ENCODE peak calls at places on chromosomes 16 and 17, in four cellular contexts. Q is osteocyte, E is cardiac fibroblast, I is AG04450. F is an unnamed sample.

GRCh38 chr17:35674552-35674951 is 56.9 kb upstream of the RASL10B start:
- DNase-seq in E (no peak), Q (no peak), I (no peak), F (no peak)

GRCh38 chr17:50620848-50621247 is 13.8 kb upstream of the ABCC3 start:
- DNase-seq in Q (no peak), E (no peak), I (no peak), F (no peak)

GRCh38 chr17:43211480-43212402 is at the start of gene TMEM106A:
- DNase-seq in Q (peak), E (peak), I (peak), F (peak)

GRCh38 chr17:36608794-36609497 is 7.6 kb downstream of the MRM1 start:
- DNase-seq in E (peak), Q (no peak), I (peak), F (peak)

GRCh38 chr17:8611135-8611534 is 19.4 kb downstream of the MYH10 start:
- DNase-seq in I (no peak), E (peak), Q (no peak), F (no peak)

GRCh38 chr16:2483939-2484897 is 9.3 kb downstream of the TBC1D24 start:
- DNase-seq in I (no peak), Q (no peak), E (no peak), F (no peak)

GRCh38 chr17:79732804-79733691 is 2.3 kb downstream of the ENPP7 start:
- DNase-seq in E (no peak), Q (no peak), I (no peak), F (no peak)

GRCh38 chr17:32929288-32929574 is 1.3 kb downstream of the TMEM98 start:
- DNase-seq in Q (no peak), I (no peak), E (peak), F (no peak)

GRCh38 chr17:7043544-7044268 is at the start of gene SLC16A11:
- DNase-seq in E (peak), I (no peak), Q (no peak), F (no peak)

GRCh38 chr17:10697092-10698081 is at the start of the genes ADPRM and SCO1:
- DNase-seq in E (peak), I (peak), Q (peak), F (peak)

GRCh38 chr17:80008383-80008840 is 27.3 kb downstream of the TBC1D16 start:
- DNase-seq in I (no peak), E (peak), Q (no peak), F (no peak)

GRCh38 chr17:38702900-38703741 is 2.0 kb upstream of the MLLT6 start:
- DNase-seq in E (no peak), I (no peak), Q (no peak), F (no peak)

DNA sequence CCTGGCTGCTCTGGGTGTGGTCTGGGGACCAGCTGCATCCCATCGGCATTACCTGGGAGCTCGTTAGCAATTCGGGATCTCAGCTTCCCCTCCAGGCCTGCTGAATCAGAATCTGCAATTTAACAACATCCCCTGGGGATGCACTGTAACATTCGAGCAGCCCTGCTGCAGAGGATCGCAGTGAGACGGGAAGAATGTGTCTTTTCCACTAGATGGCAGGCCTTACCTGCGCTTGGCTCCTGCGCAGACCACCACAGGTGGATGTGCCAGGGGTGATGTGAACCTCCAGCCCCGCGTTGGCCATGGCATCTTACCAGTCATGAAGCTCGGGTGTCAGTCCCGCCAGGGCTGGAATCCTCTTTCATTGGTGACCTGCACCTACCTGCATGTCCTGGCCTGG is 209.9 kb downstream of the PRKCB start:
- DNase-seq in I (no peak), Q (no peak), E (no peak), F (no peak)
- TF ChIP-seq CTCF in I (no peak), Q (peak), E (no peak), F (no peak)

DNA sequence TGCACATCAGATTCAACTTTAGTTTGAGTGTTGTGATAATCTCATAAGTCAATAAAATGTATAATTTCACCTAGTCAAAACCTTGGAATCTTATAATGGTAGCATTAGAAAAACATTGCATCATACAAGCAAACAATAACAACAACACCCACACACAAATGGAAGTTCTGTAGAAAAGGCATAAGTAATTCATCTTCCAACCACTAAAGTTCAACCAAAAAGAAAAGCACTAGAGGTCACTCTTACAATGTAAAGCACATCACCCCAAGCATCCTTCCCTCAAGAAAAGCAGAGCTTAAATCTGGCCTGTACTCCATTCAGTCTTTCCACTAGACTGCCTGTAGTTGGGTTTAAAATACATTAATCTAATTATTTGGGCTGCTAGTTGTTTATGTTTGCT is 1.8 kb downstream of the CNTNAP4 start:
- DNase-seq in Q (no peak), E (peak), I (no peak), F (no peak)
- TF ChIP-seq CTCF in Q (no peak), E (peak), I (peak), F (no peak)

GRCh38 chr16:67667434-67667816 is 811 bp downstream of the C16orf86 start:
- DNase-seq in I (no peak), E (no peak), Q (no peak), F (no peak)

GRCh38 chr16:67666538-67667433 is at the start of the genes C16orf86 and ENKD1:
- DNase-seq in I (no peak), Q (peak), E (peak), F (peak)

GRCh38 chr16:67669499-67670101 is 3.0 kb downstream of the C16orf86 start:
- DNase-seq in I (no peak), E (no peak), Q (no peak), F (no peak)

GRCh38 chr16:67667817-67668494 is 1.3 kb downstream of the C16orf86 start:
- DNase-seq in Q (peak), I (peak), E (peak), F (peak)

GRCh38 chr16:67668495-67669157 is 2.0 kb downstream of the C16orf86 start:
- DNase-seq in Q (no peak), E (no peak), I (no peak), F (no peak)
- TF ChIP-seq CTCF in Q (no peak), E (peak), I (peak), F (peak)

DNA sequence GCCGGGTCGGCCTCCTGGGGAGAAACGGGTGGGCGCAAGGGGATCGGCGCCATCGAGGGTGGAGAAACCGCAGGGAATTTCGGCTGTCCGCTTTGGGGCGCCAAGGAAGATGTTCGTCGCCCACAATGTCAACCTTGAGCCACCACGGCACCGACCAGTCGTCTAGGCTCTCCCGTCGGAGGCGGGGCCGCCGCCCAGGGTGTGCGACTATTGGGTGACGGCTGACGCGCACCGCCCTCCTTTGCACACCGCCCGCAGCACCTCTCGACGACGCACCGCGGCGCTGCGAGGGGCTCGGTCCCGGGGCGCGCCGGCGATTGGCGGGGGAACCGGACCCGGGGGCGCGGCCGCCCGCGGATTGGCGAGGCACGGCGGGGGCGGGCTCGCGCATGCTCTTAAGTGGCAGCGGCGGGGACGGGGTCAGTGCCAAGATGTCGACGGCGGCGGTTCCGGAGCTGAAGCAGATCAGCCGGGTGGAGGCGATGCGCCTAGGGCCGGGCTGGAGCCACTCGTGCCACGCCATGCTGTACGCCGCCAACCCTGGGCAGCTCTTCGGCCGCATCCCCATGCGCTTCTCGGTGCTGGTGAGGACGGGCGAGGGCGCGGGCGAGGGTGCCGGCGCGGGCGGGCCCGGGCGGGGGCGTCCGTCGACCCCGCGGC is at the start of gene NUDT16L1:
- DNase-seq in Q (peak), I (peak), E (peak), F (peak)
- TF ChIP-seq CTCF in Q (peak), I (no peak), E (no peak), F (no peak)

GRCh38 chr17:18161226-18162094 is 22.2 kb upstream of the ALKBH5 start:
- DNase-seq in I (no peak), E (no peak), Q (no peak), F (no peak)

GRCh38 chr17:18172528-18173278 is 10.9 kb upstream of the ALKBH5 start:
- DNase-seq in Q (no peak), I (no peak), E (no peak), F (no peak)

GRCh38 chr17:18163528-18163927 is 20.1 kb upstream of the ALKBH5 start:
- DNase-seq in I (no peak), E (no peak), Q (no peak), F (no peak)

GRCh38 chr17:18167421-18167820 is 16.2 kb upstream of the ALKBH5 start:
- DNase-seq in E (no peak), Q (no peak), I (no peak), F (no peak)

GRCh38 chr17:18166894-18167293 is 16.7 kb upstream of the ALKBH5 start:
- DNase-seq in E (peak), I (no peak), Q (no peak), F (no peak)
- TF ChIP-seq CTCF in E (peak), I (no peak), Q (no peak), F (no peak)

GRCh38 chr17:78268960-78269892 is 37.8 kb downstream of the TMEM235 start:
- DNase-seq in I (no peak), E (peak), Q (no peak), F (no peak)
- TF ChIP-seq CTCF in I (no peak), E (no peak), Q (no peak), F (no peak)

GRCh38 chr16:85146532-85146797 is 34.2 kb upstream of the CIBAR2 start:
- DNase-seq in Q (no peak), I (no peak), E (no peak), F (no peak)

GRCh38 chr16:85144026-85144915 is 32.0 kb upstream of the CIBAR2 start:
- DNase-seq in I (no peak), Q (no peak), E (no peak), F (no peak)

GRCh38 chr16:85145734-85146531 is 33.7 kb upstream of the CIBAR2 start:
- DNase-seq in Q (no peak), I (no peak), E (no peak), F (no peak)

GRCh38 chr16:85146922-85147651 is 34.8 kb upstream of the CIBAR2 start:
- DNase-seq in Q (no peak), E (no peak), I (no peak), F (no peak)

DNA sequence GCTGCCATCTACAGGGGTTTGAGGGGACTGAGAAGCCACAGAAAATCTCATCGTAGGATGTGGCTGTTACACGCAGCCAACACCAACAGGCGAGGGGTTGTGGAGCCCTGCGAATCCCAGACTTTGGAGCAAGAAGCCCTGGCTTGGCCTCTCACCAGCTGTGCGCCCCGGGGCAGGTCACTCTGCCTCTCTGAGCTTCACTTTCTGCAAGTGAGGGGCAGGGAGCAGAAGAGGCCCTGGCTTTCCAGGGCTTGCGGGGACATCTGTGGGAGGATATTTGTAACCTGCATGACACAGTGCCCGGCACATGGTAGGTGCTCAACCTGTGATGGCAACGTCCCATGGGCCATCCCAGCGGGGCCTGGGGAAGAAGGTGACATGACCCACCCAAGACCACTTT is 32.9 kb upstream of the CIBAR2 start:
- DNase-seq in Q (no peak), E (no peak), I (no peak), F (no peak)
- TF ChIP-seq CTCF in Q (no peak), E (no peak), I (no peak), F (no peak)

GRCh38 chr16:48628359-48628985 is 18.5 kb upstream of the N4BP1 start:
- DNase-seq in E (no peak), Q (peak), I (no peak), F (no peak)

GRCh38 chr16:48635199-48635718 is 25.3 kb upstream of the N4BP1 start:
- DNase-seq in E (no peak), Q (peak), I (no peak), F (no peak)

GRCh38 chr16:48629531-48629930 is 19.6 kb upstream of the N4BP1 start:
- DNase-seq in I (no peak), E (no peak), Q (peak), F (no peak)

GRCh38 chr16:48629016-48629415 is 19.0 kb upstream of the N4BP1 start:
- DNase-seq in E (no peak), I (no peak), Q (peak), F (no peak)

GRCh38 chr16:48632137-48632774 is 22.3 kb upstream of the N4BP1 start:
- DNase-seq in E (no peak), I (no peak), Q (peak), F (no peak)
- TF ChIP-seq CTCF in E (no peak), I (no peak), Q (no peak), F (no peak)

DNA sequence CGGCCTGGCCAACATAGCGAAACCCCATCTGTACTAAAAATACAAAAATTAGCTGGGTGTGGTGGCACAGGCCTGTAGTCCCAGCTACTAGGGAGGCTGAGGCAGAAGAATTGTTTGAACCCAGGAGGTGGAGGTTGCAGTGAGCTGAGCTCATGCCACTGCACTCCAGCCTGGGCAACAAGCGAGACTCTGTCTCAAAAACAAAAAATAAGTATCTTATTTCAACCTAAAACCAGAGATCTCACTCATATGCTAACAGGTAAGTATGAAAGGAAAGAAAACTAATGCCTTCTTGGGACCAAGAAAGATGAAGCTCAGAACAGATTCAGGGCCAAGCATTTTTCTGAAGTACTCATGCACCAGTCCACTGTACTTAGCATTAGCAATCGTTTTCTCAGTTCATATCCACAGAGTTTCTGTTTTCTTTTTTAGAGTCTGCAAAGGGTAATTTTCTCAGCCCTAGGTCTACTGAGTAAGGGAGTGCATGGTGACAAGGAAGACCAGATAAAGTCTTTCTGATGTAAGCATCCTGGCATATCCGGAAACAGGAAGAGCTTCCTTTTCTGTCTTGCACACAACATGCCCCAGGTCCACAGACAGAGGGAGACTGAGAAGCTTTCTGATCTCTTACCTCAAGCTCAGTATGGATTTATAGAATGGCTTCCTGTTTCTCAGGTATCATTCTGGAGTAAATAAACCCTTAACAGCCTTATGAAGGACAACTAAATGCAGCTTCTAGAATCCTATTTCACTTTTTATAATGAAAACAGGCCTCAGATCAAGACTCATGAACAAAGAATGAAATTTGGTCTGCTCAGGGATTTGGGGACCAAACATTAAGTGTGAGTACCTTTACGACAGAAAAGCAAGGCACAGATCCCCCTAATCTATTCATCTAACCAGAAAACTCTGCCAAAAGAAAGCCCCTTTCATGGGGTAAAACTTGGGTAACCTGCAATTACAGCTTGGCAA is 38.7 kb upstream of the FOXJ1 start:
- DNase-seq in Q (no peak), I (no peak), E (peak), F (no peak)
- TF ChIP-seq CTCF in Q (no peak), I (no peak), E (peak), F (no peak)

F was measured in astrocyte of the cerebellum.